ENCODE peak calls at places on chromosomes 16 and 17, in nine cellular contexts. T is colonic mucosa, R is uterus, M is fibroblast of lung, D is heart right ventricle, S is fibroblast of villous mesenchyme, C is AG04449, W is pancreas, Z is upper lobe of left lung. U is an unnamed sample.

GRCh38 chr16:69579783-69580182 is 14.0 kb downstream of the NFAT5 start:
- DNase-seq in T (no peak), R (no peak), M (no peak), D (no peak), S (no peak), C (no peak), W (no peak), Z (no peak), U (no peak)

GRCh38 chr16:2964416-2965223 is 545 bp downstream of the KREMEN2 start:
- DNase-seq in T (peak), R (no peak), M (no peak), D (no peak), S (no peak), C (no peak), W (peak), Z (no peak), U (no peak)

GRCh38 chr16:1331712-1332617 is 1.5 kb upstream of the BAIAP3 start:
- DNase-seq in T (peak), R (peak), M (peak), D (peak), S (peak), C (no peak), W (peak), Z (peak), U (peak)

GRCh38 chr16:23368469-23368868 is 66.4 kb downstream of the SCNN1B start:
- DNase-seq in T (no peak), R (no peak), M (no peak), D (no peak), S (no peak), C (no peak), W (no peak), Z (no peak), U (peak)

GRCh38 chr17:45108595-45109521 is 23.5 kb downstream of the PLCD3 start:
- DNase-seq in T (no peak), R (no peak), M (no peak), D (no peak), S (no peak), C (no peak), W (no peak), Z (no peak), U (no peak)

GRCh38 chr17:76701471-76701967 is 9.2 kb downstream of the MXRA7 start:
- DNase-seq in T (no peak), R (no peak), M (no peak), D (no peak), S (no peak), C (no peak), W (no peak), Z (no peak), U (no peak)

GRCh38 chr17:4739122-4740024 is at the start of the genes CXCL16 and ZMYND15:
- DNase-seq in T (peak), R (peak), M (peak), D (peak), S (peak), C (no peak), W (no peak), Z (peak), U (no peak)

GRCh38 chr17:9021985-9022552 is 759 bp downstream of the NTN1 start:
- DNase-seq in T (no peak), R (peak), M (peak), D (peak), S (peak), C (no peak), W (no peak), Z (no peak), U (no peak)

GRCh38 chr17:9381068-9381467 is 194.6 kb downstream of the STX8 start:
- DNase-seq in T (no peak), R (no peak), M (no peak), D (no peak), S (no peak), C (no peak), W (no peak), Z (no peak), U (no peak)

GRCh38 chr17:12231027-12231682 is 210.5 kb downstream of the MAP2K4 start:
- DNase-seq in T (no peak), R (peak), M (no peak), D (no peak), S (peak), C (peak), W (no peak), Z (no peak), U (no peak)

GRCh38 chr16:85153656-85154091 is 41.4 kb upstream of the CIBAR2 start:
- DNase-seq in T (no peak), R (no peak), M (no peak), D (peak), S (no peak), C (no peak), W (no peak), Z (no peak), U (no peak)
- TF ChIP-seq CTCF in T (no peak), R (no peak), M (no peak), D (no peak), S (no peak), C (no peak), W (no peak), Z (no peak), U (no peak)

GRCh38 chr16:57283956-57284205 is 591 bp downstream of the PLLP start:
- DNase-seq in T (no peak), R (no peak), M (no peak), D (no peak), S (no peak), C (no peak), W (no peak), Z (peak), U (no peak)
- H3K4me3 ChIP-seq in T (peak), R (peak), M (no peak), D (peak), S (no peak), C (no peak), W (peak), Z (peak), U (no peak)

GRCh38 chr17:41534899-41535546 is 6.9 kb upstream of the KRT19 start:
- DNase-seq in T (no peak), R (no peak), M (no peak), D (no peak), S (no peak), C (no peak), W (no peak), Z (no peak), U (no peak)
- TF ChIP-seq CTCF in T (no peak), R (no peak), M (no peak), D (no peak), S (no peak), C (no peak), W (no peak), Z (no peak), U (no peak)

GRCh38 chr16:4111748-4112696 is 4.2 kb downstream of the ADCY9 start:
- DNase-seq in T (peak), R (no peak), M (no peak), D (no peak), S (peak), C (no peak), W (no peak), Z (no peak), U (no peak)
- H3K4me3 ChIP-seq in T (no peak), R (peak), M (peak), D (peak), S (peak), C (peak), W (peak), Z (peak), U (no peak)

DNA sequence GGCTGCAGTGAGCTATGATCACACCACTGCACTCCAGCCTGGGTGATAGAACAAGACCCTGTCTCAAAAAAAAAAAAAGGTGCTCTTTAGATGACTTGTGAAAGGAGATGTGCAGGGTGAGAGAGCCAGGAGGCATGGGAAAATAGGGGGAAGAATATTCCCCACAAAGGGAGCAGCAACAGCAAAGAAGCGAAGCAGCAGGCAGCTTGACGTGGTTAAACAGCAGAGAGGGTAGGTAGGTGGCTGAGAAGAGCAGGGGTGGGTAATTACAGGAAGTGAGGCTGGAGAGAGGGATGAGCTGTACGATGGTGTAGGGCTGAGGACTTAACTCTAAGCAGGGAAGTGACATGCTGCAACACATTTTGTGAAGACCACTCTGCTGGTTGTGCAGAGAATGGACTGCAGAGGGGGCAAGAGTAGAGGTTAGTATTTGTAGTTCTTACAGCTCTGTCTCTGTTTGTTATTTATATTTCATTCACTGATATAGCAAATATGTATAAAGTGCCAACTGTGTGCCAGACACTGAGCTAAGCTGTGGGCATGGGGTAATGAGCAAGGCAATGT is 1.6 kb downstream of the HEATR3 start:
- DNase-seq in T (peak), R (no peak), M (peak), D (peak), S (peak), C (no peak), W (no peak), Z (no peak), U (peak)
- TF ChIP-seq CTCF in T (no peak), R (peak), M (peak), D (peak), S (peak), C (peak), W (no peak), Z (peak), U (peak)

GRCh38 chr17:58527306-58527705 is 12.9 kb upstream of the MTMR4 start:
- DNase-seq in T (no peak), R (no peak), M (no peak), D (no peak), S (no peak), C (no peak), W (no peak), Z (no peak), U (no peak)
- H3K4me3 ChIP-seq in T (no peak), R (no peak), M (no peak), D (no peak), S (peak), C (no peak), W (no peak), Z (peak), U (no peak)

DNA sequence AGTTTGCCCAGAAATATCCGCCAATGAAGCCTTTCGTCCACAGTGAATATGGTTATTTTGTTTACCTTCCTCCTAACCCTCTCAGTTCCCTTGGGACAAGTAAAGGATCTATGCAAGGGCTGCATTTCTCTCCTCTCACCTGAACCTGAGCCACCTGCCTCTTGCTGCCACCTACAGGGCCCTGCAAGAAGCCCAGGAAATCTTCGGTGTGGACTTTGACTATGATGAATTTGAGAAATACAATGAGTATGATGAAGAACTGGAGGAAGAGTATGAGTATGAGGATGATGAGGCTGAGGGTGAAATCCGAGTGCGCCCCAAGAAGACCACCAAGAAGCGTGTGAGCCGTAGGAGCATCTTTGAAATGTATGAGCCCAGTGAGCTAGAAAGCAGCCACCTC is 14.0 kb downstream of the SUPT6H start:
- DNase-seq in T (no peak), R (no peak), M (no peak), D (no peak), S (no peak), C (no peak), W (no peak), Z (no peak), U (no peak)
- TF ChIP-seq CTCF in T (peak), R (no peak), M (no peak), D (no peak), S (no peak), C (no peak), W (no peak), Z (no peak), U (peak)

GRCh38 chr17:74746922-74747321 is 1.5 kb upstream of the NHERF1 start:
- DNase-seq in T (no peak), R (no peak), M (no peak), D (no peak), S (peak), C (no peak), W (no peak), Z (peak), U (no peak)
- H3K4me3 ChIP-seq in T (no peak), R (no peak), M (no peak), D (no peak), S (no peak), C (no peak), W (no peak), Z (no peak), U (peak)